ENCODE peak calls at places on chromosomes 6 and 20, in four cellular contexts. One of them, this sample, is unnamed.

GRCh38 chr20:49885558-49886332 is 29.6 kb downstream of the SPATA2 start:
- DNase-seq in GM12878: no peak
- DNase-seq in H1: no peak
- DNase-seq in K562: no peak
- DNase-seq in this sample: no peak

GRCh38 chr20:63106108-63106764 is 99.5 kb upstream of the BHLHE23 start:
- DNase-seq in GM12878: no peak
- DNase-seq in H1: no peak
- DNase-seq in K562: no peak
- DNase-seq in this sample: no peak

GRCh38 chr6:87494761-87495422 is 22.1 kb downstream of the SLC35A1 start:
- DNase-seq in GM12878: no peak
- DNase-seq in H1: no peak
- DNase-seq in K562: no peak
- DNase-seq in this sample: no peak

GRCh38 chr6:55704421-55704820 is 125.4 kb upstream of the HMGCLL1 start:
- DNase-seq in GM12878: no peak
- DNase-seq in H1: no peak
- DNase-seq in K562: no peak
- DNase-seq in this sample: no peak

GRCh38 chr6:7769702-7770101 is 43.8 kb downstream of the BMP6 start:
- DNase-seq in GM12878: no peak
- DNase-seq in H1: no peak
- DNase-seq in K562: no peak
- DNase-seq in this sample: peak; percentile 26

GRCh38 chr6:89066929-89067646 is 13.5 kb upstream of the PNRC1 start:
- DNase-seq in GM12878: no peak
- DNase-seq in H1: no peak
- DNase-seq in K562: no peak
- DNase-seq in this sample: no peak

GRCh38 chr6:136696238-136696637 is 96.0 kb downstream of the MAP3K5 start:
- DNase-seq in GM12878: no peak
- DNase-seq in H1: no peak
- DNase-seq in K562: no peak
- DNase-seq in this sample: no peak

GRCh38 chr6:158960046-158960445 is 40.0 kb downstream of the RSPH3 start:
- DNase-seq in GM12878: no peak
- DNase-seq in H1: no peak
- DNase-seq in K562: no peak
- DNase-seq in this sample: no peak

GRCh38 chr6:45737331-45738056 is 278.2 kb downstream of the CLIC5 start:
- DNase-seq in GM12878: peak; percentile 77
- DNase-seq in H1: no peak
- DNase-seq in K562: no peak
- DNase-seq in this sample: no peak

DNA sequence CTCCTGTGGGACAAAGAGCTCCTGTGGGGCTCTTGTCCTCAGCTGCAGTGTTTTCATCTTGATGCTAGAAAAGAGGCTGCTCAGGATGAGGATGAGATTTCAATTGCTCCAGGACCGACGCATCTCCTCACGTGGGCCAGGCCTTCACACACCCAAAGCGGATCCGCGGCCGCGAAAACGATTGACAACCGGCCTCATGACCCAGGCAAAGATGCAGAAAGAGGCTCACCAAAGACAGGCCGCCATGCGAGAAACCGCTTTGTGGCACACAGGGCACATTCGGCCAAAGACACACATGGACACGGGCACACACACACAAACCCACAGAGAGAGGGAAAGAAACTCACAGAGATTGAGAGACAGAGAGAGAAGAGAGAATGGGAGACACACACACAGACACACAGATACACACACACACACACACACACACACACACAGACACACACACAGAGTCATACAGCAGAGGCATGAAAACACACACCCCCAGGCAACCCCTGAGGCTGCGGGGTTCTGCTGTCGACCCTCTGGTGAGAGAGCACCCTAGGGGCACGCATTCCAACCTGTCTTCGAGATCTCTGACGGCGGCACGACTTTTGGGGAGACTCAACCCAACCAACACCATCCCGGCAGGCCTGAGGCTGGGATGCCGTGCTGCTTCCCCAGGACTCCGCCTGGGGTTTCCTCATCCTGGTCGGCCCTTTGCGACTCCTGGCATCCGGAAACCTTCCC is 168.5 kb upstream of the ZNF337 start:
- DNase-seq in GM12878: no peak
- DNase-seq in H1: no peak
- DNase-seq in K562: no peak
- DNase-seq in this sample: no peak
- H3K4me1 ChIP-seq in GM12878: peaks cover 6% of the 10 kb centered on the region
- H3K4me1 ChIP-seq in H1: peaks cover 8% of the 10 kb centered on the region
- H3K4me1 ChIP-seq in K562: peaks cover 36% of the 10 kb centered on the region
- H3K4me1 ChIP-seq in this sample: peaks cover 22% of the 10 kb centered on the region

GRCh38 chr6:12718025-12718424 is 1.5 kb downstream of the PHACTR1 start:
- DNase-seq in GM12878: no peak
- DNase-seq in H1: no peak
- DNase-seq in K562: no peak
- DNase-seq in this sample: peak; percentile 4
- TF ChIP-seq HDAC2 in GM12878: no peak
- TF ChIP-seq HDAC2 in H1: no peak
- TF ChIP-seq HDAC2 in K562: no peak
- TF ChIP-seq HDAC2 in this sample: no peak

GRCh38 chr6:39211183-39211582 is 18.1 kb downstream of the KCNK5 start:
- DNase-seq in GM12878: no peak
- DNase-seq in H1: no peak
- DNase-seq in K562: no peak
- DNase-seq in this sample: no peak
- H3K4me1 ChIP-seq in GM12878: peaks cover 13% of the 10 kb centered on the region
- H3K4me1 ChIP-seq in H1: peaks cover 28% of the 10 kb centered on the region
- H3K4me1 ChIP-seq in K562: peaks cover 24% of the 10 kb centered on the region
- H3K4me1 ChIP-seq in this sample: peaks cover 72% of the 10 kb centered on the region

DNA sequence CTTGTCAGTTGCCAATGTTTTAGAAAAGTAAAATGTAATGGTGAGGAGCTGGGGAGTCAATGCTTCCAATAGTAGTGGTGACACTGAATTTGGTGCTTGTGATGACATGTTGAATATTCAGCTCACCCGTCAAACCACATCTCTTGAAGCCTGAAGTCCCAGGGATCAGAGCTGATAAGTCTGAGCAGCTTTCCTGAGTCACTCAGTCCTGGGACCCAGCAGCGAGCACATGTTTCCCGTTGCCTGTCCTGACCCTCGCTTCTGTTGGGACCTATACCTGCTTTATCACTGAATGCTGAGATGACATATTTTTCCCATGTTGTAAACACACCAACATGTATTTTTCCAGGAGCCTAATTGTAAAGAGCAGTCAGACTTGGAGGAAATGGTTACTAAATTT is 693.6 kb downstream of the QKI start:
- DNase-seq in GM12878: no peak
- DNase-seq in H1: no peak
- DNase-seq in K562: no peak
- DNase-seq in this sample: no peak
- TF ChIP-seq HDAC2 in GM12878: no peak
- TF ChIP-seq HDAC2 in H1: no peak
- TF ChIP-seq HDAC2 in K562: no peak
- TF ChIP-seq HDAC2 in this sample: no peak

GRCh38 chr6:33742092-33742491 is 4.6 kb downstream of the IP6K3 start:
- DNase-seq in GM12878: no peak
- DNase-seq in H1: no peak
- DNase-seq in K562: peak; percentile 37
- DNase-seq in this sample: no peak
- H3K4me1 ChIP-seq in GM12878: no peaks in the 10 kb centered on the region
- H3K4me1 ChIP-seq in H1: peaks cover 23% of the 10 kb centered on the region
- H3K4me1 ChIP-seq in K562: peaks cover 11% of the 10 kb centered on the region
- H3K4me1 ChIP-seq in this sample: peaks cover 27% of the 10 kb centered on the region

GRCh38 chr20:32681175-32682084 is 7.7 kb upstream of the C20orf203 start:
- DNase-seq in GM12878: no peak
- DNase-seq in H1: peak; percentile 49
- DNase-seq in K562: peak; percentile 84
- DNase-seq in this sample: no peak
- TF ChIP-seq HDAC2 in GM12878: no peak
- TF ChIP-seq HDAC2 in H1: no peak
- TF ChIP-seq HDAC2 in K562: peak; percentile 75
- TF ChIP-seq HDAC2 in this sample: no peak

DNA sequence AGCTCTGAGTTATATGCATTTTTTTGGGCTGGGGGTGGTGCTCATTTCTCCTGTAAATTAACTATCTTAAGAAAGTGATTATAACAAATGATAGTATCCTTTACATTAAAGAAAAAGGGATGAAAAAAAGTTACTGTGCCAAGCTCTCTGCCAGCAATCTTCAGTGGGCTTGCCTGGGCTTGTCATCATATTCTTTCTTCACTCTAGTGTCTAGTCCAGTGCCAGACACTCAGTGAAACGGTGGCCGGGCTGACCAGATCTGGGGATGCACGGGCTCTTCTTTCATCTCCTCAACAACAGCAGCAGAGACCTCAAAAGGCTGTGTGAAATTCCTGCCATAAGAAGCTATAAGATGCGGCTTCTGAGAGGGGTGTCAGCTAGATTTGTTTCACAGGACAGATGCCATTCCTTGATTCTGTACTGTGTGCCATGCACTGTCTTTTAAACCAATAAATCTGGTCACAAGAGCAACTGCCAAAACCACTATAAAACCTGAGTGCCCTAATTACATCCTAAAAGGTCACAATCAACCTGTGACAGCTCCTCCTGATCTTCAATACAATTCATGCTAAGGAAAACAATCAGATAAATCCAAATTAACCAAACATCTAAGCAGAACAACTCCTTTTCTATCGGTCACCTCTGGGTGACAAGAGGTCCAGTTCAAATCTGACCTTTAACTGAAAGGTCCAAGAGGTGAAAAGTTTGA is 12.1 kb downstream of the EXOC2 start:
- DNase-seq in GM12878: no peak
- DNase-seq in H1: no peak
- DNase-seq in K562: no peak
- DNase-seq in this sample: no peak
- H3K4me1 ChIP-seq in GM12878: peaks cover 12% of the 10 kb centered on the region
- H3K4me1 ChIP-seq in H1: peaks cover 39% of the 10 kb centered on the region
- H3K4me1 ChIP-seq in K562: peaks cover 4% of the 10 kb centered on the region
- H3K4me1 ChIP-seq in this sample: peaks cover 40% of the 10 kb centered on the region

DNA sequence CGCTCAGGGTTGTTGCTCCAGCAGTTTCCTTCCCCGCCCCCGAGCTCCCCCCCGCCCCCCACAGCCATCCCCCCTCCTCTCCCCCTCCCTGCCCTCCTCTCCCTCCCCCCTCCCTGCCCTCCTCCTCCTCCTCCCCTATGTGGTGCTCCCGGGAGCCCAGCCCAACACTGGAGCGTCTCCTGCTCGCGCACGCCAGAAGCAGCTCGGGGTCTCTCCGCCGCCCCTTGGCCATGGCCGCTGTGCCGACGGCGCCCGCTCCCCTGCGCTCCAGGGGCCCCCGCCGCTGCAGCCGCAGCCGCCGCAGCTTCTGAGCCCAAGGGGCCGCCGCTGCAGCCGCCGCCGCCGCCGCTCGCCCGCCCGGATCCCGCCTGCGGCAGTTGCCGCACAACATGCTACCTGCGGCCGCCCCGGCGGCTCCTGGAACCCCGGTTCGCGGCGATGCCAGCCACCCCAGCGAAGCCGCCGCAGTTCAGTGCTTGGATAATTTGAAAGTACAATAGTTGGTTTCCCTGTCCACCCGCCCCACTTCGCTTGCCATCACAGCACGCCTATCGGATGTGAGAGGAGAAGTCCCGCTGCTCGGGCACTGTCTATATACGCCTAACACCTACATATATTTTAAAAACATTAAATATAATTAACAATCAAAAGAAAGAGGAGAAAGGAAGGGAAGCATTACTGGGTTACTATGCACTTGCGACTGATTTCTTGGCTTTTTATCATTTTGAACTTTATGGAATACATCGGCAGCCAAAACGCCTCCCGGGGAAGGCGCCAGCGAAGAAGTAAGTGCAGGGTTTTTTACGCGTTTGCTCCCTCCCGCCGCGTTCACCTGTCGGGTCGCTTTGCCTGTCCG is at the start of gene RSPO3:
- DNase-seq in GM12878: no peak
- DNase-seq in H1: no peak
- DNase-seq in K562: no peak
- DNase-seq in this sample: peak; percentile 31
- TF ChIP-seq HDAC2 in GM12878: no peak
- TF ChIP-seq HDAC2 in H1: no peak
- TF ChIP-seq HDAC2 in K562: no peak
- TF ChIP-seq HDAC2 in this sample: no peak

GRCh38 chr6:41040101-41040910 is 1.3 kb upstream of the UNC5CL start:
- DNase-seq in GM12878: no peak
- DNase-seq in H1: no peak
- DNase-seq in K562: peak; percentile 33
- DNase-seq in this sample: peak; percentile 64
- H3K4me1 ChIP-seq in GM12878: no peaks in the 10 kb centered on the region
- H3K4me1 ChIP-seq in H1: peaks cover 4% of the 10 kb centered on the region
- H3K4me1 ChIP-seq in K562: no peaks in the 10 kb centered on the region
- H3K4me1 ChIP-seq in this sample: peaks cover 51% of the 10 kb centered on the region

GRCh38 chr6:127342296-127342945 is 988 bp downstream of the ECHDC1 start:
- DNase-seq in GM12878: no peak
- DNase-seq in H1: no peak
- DNase-seq in K562: no peak
- DNase-seq in this sample: peak; percentile 3
- TF ChIP-seq HDAC2 in GM12878: no peak
- TF ChIP-seq HDAC2 in H1: no peak
- TF ChIP-seq HDAC2 in K562: no peak
- TF ChIP-seq HDAC2 in this sample: no peak